ENCODE peak calls at places on chromosome 1, in four cellular contexts. L is lung, G is dorsolateral prefrontal cortex, J is astrocyte. D is an unnamed sample.
A peak's percentile ranks its signal among the peaks of the same experiment; 100 is the strongest.

GRCh38 chr1:91741301-91741700 is 144.7 kb downstream of the TGFBR3 start:
- DNase-seq in L (no peak), G (no peak), J (peak; percentile 63), D (no peak)

GRCh38 chr1:247906504-247907047 is 11.2 kb downstream of the OR2W3 start:
- DNase-seq in L (no peak), G (no peak), J (peak; percentile 28), D (no peak)

GRCh38 chr1:63913533-63913932 is 139.7 kb downstream of the ROR1 start:
- DNase-seq in L (no peak), G (no peak), J (no peak), D (no peak)

GRCh38 chr1:150186789-150187559 is 37.3 kb downstream of the PLEKHO1 start:
- DNase-seq in L (no peak), G (no peak), J (peak; percentile 78), D (peak; percentile 12)

GRCh38 chr1:216919033-216919970 is 196.1 kb upstream of the ESRRG start:
- DNase-seq in L (no peak), G (no peak), J (no peak), D (no peak)

GRCh38 chr1:9143250-9143649 is 14.3 kb upstream of the GPR157 start:
- DNase-seq in L (peak; percentile 46), G (no peak), J (peak; percentile 48), D (no peak)

GRCh38 chr1:70319750-70320149 is 34.8 kb downstream of the ANKRD13C start:
- DNase-seq in L (no peak), G (no peak), J (peak; percentile 83), D (no peak)

GRCh38 chr1:183838221-183838620 is 33.3 kb downstream of the RGL1 start:
- DNase-seq in L (no peak), G (no peak), J (no peak), D (no peak)

GRCh38 chr1:115828101-115829022 is 12.6 kb downstream of the NHLH2 start:
- DNase-seq in L (no peak), G (peak; percentile 52), J (no peak), D (peak; percentile 73)

GRCh38 chr1:41849211-41849759 is 69.4 kb downstream of the HIVEP3 start:
- DNase-seq in L (no peak), G (no peak), J (no peak), D (no peak)

GRCh38 chr1:179031855-179032513 is 6.3 kb downstream of the FAM20B start:
- DNase-seq in L (no peak), G (no peak), J (peak; percentile 20), D (no peak)

GRCh38 chr1:71086331-71086730 is 5.5 kb upstream of the ZRANB2 start:
- DNase-seq in L (no peak), G (no peak), J (peak; percentile 77), D (no peak)

GRCh38 chr1:209150114-209150513 is 433.4 kb upstream of the CAMK1G start:
- DNase-seq in L (no peak), G (no peak), J (peak; percentile 39), D (peak; percentile 69)

GRCh38 chr1:215793210-215793609 is 226.1 kb downstream of the KCTD3 start:
- DNase-seq in L (no peak), G (no peak), J (peak; percentile 69), D (no peak)

GRCh38 chr1:41811051-41811795 is 107.5 kb downstream of the HIVEP3 start:
- DNase-seq in L (no peak), G (no peak), J (peak; percentile 57), D (no peak)

GRCh38 chr1:184482113-184482512 is 95.3 kb downstream of the C1orf21 start:
- DNase-seq in L (peak; percentile 47), G (no peak), J (no peak), D (no peak)

GRCh38 chr1:155871390-155871789 is 12.0 kb downstream of the SYT11 start:
- DNase-seq in L (no peak), G (peak; percentile 89), J (no peak), D (no peak)

GRCh38 chr1:42962641-42963377 is 4.1 kb upstream of the SLC2A1 start:
- DNase-seq in L (no peak), G (no peak), J (peak; percentile 57), D (peak; percentile 54)

DNA sequence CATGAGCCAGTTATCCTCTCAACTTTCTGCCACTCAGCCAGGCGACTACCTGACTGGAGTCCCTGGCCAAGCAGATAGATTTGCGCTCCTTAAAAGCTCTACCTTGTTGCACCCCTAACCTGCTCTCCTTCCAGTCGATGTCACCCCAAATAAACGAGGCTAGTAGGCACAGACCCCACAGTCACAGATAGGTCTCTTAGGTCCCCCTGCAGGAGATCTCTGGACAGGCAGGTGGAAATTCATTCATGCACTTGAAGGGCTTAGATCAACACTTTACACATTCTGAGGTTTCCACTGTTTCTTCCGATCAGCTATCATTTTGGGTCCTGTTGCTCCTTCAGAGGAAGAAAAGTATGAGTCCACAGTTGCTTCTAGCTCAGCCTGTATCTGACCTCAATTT is 272.6 kb upstream of the FMN2 start:
- DNase-seq in L (no peak), G (no peak), J (no peak), D (no peak)
- TF ChIP-seq CTCF in L (no peak), G (no peak), J (no peak), D (no peak)

DNA sequence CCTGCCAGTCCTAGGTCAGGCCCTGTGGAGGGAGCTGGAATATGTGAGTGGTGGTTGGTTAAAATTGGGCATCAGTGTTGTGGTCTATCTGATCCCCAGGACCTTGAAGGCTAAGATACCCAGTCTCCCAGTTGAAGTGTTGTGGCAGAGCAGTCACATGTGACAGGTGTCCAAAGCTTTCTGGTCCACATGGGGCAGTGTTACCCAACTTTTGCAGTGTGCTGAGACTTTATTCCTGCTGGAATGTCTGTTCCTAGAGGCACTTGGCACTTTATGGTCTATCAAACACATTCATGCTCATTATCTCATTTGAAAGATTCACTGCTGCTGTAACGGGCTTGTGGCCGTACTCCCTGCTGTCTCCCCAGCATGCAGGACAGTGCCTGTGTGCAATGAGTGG is 21.0 kb upstream of the LORICRIN start:
- DNase-seq in L (no peak), G (no peak), J (no peak), D (no peak)
- TF ChIP-seq CTCF in L (no peak), G (no peak), J (no peak), D (no peak)

GRCh38 chr1:182041615-182042014 is 19.9 kb downstream of the ZNF648 start:
- DNase-seq in L (no peak), G (no peak), J (no peak), D (no peak)
- TF ChIP-seq CTCF in L (no peak), G (no peak), J (no peak), D (no peak)

DNA sequence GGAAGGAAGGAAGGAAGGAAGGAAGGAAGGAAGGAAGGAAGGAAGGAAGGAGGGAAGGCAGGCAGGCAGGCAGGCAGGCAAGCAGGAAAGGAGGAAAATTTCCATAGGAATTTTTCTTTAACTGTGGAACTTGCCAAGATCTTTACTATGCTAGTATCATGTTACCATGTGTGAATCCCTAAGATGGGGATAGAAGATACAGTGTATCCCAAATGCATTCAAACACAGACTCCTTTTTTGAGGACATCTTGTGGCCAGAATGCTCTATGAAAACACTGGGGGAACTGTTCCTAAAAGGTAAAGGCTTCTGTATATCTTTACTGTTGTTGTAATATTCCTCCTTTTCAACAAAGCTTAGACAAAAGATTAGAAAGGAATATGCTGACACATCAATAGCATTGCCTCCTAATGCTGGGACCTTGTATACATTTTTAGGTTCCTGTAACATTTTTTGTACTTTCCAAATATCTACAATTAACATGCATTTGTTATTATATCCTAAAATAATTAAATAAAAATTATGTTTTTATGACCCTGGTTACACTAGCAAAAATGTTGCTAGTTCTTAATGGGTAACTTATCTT is 20.6 kb downstream of the CCDC190 start:
- DNase-seq in L (no peak), G (no peak), J (no peak), D (no peak)
- TF ChIP-seq CTCF in L (no peak), G (no peak), J (no peak), D (no peak)

DNA sequence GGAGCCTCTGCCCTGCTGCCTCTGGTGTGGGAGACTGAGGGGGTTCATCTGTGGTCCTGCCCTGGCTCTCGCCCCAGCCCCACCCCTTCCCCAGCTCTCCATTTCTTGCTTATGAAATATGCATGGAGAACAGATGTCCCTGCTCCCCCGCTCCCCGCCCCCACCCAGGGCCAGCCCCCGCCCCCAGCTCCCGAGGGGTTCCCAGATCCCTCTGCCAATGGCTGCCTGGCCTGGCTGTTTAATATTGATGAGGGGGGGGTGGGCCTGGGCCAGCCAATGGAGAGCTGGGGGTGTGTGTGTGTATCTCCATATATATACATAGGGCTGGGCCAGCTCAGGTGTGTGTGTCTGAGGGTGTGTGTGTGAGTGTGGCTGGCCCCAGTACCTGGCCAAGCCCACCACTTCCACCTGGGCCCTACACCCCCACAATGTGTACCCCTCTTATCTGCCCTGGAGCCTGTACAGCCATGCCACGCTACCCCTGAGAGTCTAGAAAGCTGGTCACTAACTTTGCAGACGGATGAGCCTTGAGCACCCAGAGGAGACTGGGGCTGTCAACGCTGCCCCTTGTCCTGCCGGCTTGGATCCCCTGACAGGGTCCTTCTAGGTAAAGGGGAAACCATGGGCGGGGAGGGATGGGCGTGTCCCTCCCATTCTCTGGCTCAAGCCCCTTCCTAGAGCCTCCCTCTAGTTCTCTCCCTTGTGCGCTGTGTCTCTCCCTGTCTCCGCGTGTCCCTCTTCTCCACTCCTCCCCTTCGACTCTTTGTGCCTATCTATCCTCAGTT is at the start of gene NHLH1:
- DNase-seq in L (no peak), G (no peak), J (no peak), D (no peak)
- TF ChIP-seq CTCF in L (no peak), G (no peak), J (no peak), D (no peak)

GRCh38 chr1:185734929-185735666 is 907 bp downstream of the HMCN1 start:
- DNase-seq in L (no peak), G (no peak), J (no peak), D (no peak)

GRCh38 chr1:185735667-185736105 is 1.5 kb downstream of the HMCN1 start:
- DNase-seq in L (no peak), G (no peak), J (no peak), D (peak; percentile 4)

GRCh38 chr1:185731446-185731845 is 2.7 kb upstream of the HMCN1 start:
- DNase-seq in L (no peak), G (no peak), J (no peak), D (no peak)

GRCh38 chr1:185732941-185733340 is 1.2 kb upstream of the HMCN1 start:
- DNase-seq in L (no peak), G (no peak), J (no peak), D (peak; percentile 35)

GRCh38 chr1:185733818-185734709 is at the start of gene HMCN1:
- DNase-seq in L (peak; percentile 65), G (peak; percentile 8), J (peak; percentile 58), D (peak; percentile 82)
- TF ChIP-seq CTCF in L (no peak), G (no peak), J (peak; percentile 18), D (peak; percentile 27)

GRCh38 chr1:54360165-54361005 is 45.8 kb downstream of the SSBP3 start:
- DNase-seq in L (no peak), G (no peak), J (no peak), D (no peak)
- TF ChIP-seq CTCF in L (no peak), G (no peak), J (no peak), D (no peak)

GRCh38 chr1:15847100-15847892 is at the start of gene SPEN:
- DNase-seq in L (peak; percentile 97), G (peak; percentile 96), J (peak; percentile 89), D (peak; percentile 98)
- TF ChIP-seq CTCF in L (no peak), G (no peak), J (no peak), D (no peak)

GRCh38 chr1:154198756-154199562 is 7.1 kb upstream of the TPM3 start:
- DNase-seq in L (peak; percentile 47), G (no peak), J (peak; percentile 48), D (peak; percentile 31)

GRCh38 chr1:154193821-154194220 is 1.9 kb upstream of the TPM3 start:
- DNase-seq in L (no peak), G (no peak), J (no peak), D (no peak)

GRCh38 chr1:154199563-154199879 is 6.6 kb downstream of the CFAP141 start:
- DNase-seq in L (no peak), G (no peak), J (no peak), D (no peak)
- TF ChIP-seq CTCF in L (no peak), G (no peak), J (no peak), D (no peak)

D was measured in nephron progenitor cell.